ENCODE peak calls at places on chromosomes 16 and 17, in six cellular contexts. V, G, N, F, R and I are unnamed samples.

GRCh38 chr17:19736071-19736470 is 12.0 kb downstream of the ALDH3A1 start:
- DNase-seq in V (no peak), G (no peak), N (no peak), F (no peak), R (no peak), I (no peak)

GRCh38 chr17:57420674-57421392 is 164.5 kb downstream of the MSI2 start:
- DNase-seq in V (no peak), G (no peak), N (peak), F (no peak), R (no peak), I (no peak)

GRCh38 chr17:65548570-65548969 is 12.9 kb downstream of the AXIN2 start:
- DNase-seq in V (no peak), G (no peak), N (no peak), F (no peak), R (no peak), I (no peak)

GRCh38 chr16:2854700-2855309 is 3.2 kb downstream of the PRSS22 start:
- DNase-seq in V (no peak), G (no peak), N (peak), F (no peak), R (no peak), I (no peak)

GRCh38 chr17:59859444-59860025 is 33.2 kb downstream of the TUBD1 start:
- DNase-seq in V (no peak), G (no peak), N (no peak), F (peak), R (no peak), I (no peak)

GRCh38 chr17:78970834-78971763 is 8.6 kb downstream of the LGALS3BP start:
- DNase-seq in V (peak), G (peak), N (peak), F (peak), R (no peak), I (peak)

GRCh38 chr16:21989141-21989540 is 11.8 kb downstream of the PDZD9 start:
- DNase-seq in V (no peak), G (no peak), N (no peak), F (no peak), R (no peak), I (no peak)

GRCh38 chr17:73489991-73490390 is 154.3 kb downstream of the SDK2 start:
- DNase-seq in V (no peak), G (no peak), N (no peak), F (no peak), R (no peak), I (no peak)

GRCh38 chr17:66523378-66524174 is 221.2 kb downstream of the PRKCA start:
- DNase-seq in V (no peak), G (no peak), N (no peak), F (no peak), R (no peak), I (no peak)

GRCh38 chr16:87391324-87391949 is 699 bp upstream of the MAP1LC3B start:
- DNase-seq in V (no peak), G (no peak), N (peak), F (peak), R (no peak), I (no peak)

GRCh38 chr16:5905935-5906334 is 808.3 kb upstream of the EEF2KMT start:
- DNase-seq in V (no peak), G (no peak), N (no peak), F (no peak), R (no peak), I (no peak)

GRCh38 chr16:49952386-49952785 is 72.6 kb upstream of the CNEP1R1 start:
- DNase-seq in V (peak), G (no peak), N (no peak), F (no peak), R (no peak), I (no peak)

GRCh38 chr16:943971-944370 is 26.8 kb downstream of the LMF1 start:
- DNase-seq in V (no peak), G (no peak), N (no peak), F (no peak), R (no peak), I (no peak)

GRCh38 chr17:59572301-59572924 is 7.0 kb downstream of the DHX40 start:
- DNase-seq in V (no peak), G (no peak), N (no peak), F (no peak), R (no peak), I (no peak)

DNA sequence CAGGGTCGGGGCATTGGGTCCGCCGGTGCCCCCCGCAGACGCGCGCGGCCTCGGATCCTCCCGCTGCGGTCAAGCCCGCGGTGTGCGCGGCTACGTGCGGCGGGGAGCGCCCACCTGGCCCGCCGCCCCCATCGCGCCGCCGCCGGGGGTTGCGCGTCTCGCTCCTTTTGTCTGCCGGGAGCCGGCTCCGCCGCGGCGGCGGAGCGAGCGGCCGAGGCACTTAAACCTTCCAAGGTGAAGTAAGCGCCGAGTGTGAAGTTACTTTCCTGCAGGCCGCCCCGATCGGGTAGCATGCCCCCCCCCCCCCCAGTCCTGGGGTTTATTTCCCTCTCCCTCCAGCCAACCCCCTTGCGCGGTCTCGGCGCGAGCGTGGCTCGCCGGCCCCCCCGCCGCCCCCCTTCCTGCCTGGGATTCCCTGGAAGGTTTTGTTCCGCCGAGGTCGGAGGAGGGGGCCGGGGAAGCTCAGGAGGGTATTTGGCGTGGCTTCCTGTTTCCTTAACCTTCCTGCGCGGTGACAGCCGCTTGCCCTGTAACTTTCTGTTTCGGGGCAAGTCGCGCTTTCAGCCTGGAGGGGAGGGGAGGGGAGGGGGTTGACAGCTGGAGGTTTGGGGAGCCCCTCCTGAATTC is 56.6 kb upstream of the GSE1 start:
- DNase-seq in V (no peak), G (no peak), N (peak), F (no peak), R (no peak), I (no peak)
- TF ChIP-seq ZNF274 in V (no peak), G (no peak), N (no peak), F (no peak), R (no peak), I (no peak)

DNA sequence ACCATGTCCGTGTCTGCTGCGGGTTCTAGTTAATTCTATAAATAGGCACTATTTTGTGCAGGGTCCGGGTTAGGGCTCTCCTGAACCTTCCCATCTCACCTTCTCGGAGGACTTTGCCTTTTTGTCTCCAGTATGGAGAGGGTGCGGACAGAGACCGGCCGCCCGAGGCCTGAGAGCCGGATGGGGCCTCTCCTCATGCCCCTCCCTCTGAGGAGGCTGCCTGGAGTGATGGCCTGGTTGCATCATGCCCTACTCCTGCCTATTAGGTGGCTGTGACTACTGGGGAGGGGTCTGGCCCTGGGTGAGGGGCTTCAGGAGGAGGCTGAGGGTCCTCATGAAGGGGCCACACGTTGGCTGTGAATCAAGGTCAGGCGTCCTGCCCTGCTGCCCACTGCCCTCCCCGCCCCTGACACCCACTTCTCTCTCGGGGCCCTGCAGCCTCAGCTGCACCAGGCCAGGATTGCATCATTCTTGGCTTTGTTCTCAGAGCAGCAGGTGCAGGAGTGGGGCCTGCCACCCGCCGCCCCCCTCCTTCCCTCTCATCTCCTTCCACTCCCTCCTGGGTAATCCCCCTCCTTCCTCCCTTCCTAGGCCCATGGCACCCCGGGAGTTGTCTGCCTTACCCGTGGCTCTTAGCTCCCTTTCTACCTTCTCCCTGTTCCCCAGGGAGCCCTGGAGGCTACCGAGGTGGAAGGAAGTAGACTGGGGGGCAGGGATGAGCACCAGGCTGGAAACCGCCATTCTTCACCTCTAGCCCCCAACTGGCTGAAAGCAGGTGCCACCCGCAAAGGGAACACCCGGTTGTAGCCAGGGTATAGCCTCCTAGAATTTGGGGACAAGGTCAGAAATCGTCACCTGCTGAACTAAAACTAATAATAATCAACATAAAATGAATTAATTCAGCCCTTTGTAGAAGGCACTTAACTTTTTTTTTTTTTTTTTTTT is 12.7 kb upstream of the ARHGAP23 start:
- DNase-seq in V (peak), G (no peak), N (no peak), F (peak), R (peak), I (no peak)
- TF ChIP-seq ZNF274 in V (no peak), G (no peak), N (no peak), F (no peak), R (no peak), I (no peak)

GRCh38 chr17:32319548-32319905 is 22.4 kb downstream of the C17orf75 start:
- DNase-seq in V (peak), G (peak), N (peak), F (peak), R (peak), I (no peak)
- TF ChIP-seq ZNF274 in V (no peak), G (no peak), N (no peak), F (no peak), R (no peak), I (no peak)

GRCh38 chr17:41909088-41909487 is 9.7 kb downstream of the ACLY start:
- DNase-seq in V (no peak), G (no peak), N (no peak), F (no peak), R (no peak), I (no peak)
- TF ChIP-seq ZNF274 in V (no peak), G (no peak), N (no peak), F (no peak), R (no peak), I (no peak)

GRCh38 chr16:24539850-24540484 is 601 bp downstream of the RBBP6 start:
- DNase-seq in V (no peak), G (no peak), N (peak), F (no peak), R (no peak), I (no peak)

GRCh38 chr16:24540575-24541240 is 1.3 kb downstream of the RBBP6 start:
- DNase-seq in V (no peak), G (no peak), N (peak), F (no peak), R (no peak), I (no peak)

GRCh38 chr16:24538756-24539294 is 541 bp upstream of the RBBP6 start:
- DNase-seq in V (no peak), G (no peak), N (peak), F (peak), R (no peak), I (no peak)

GRCh38 chr16:24537474-24538337 is 1.7 kb upstream of the RBBP6 start:
- DNase-seq in V (peak), G (no peak), N (peak), F (peak), R (no peak), I (no peak)

GRCh38 chr16:24539295-24539849 is at the start of gene RBBP6:
- DNase-seq in V (peak), G (peak), N (peak), F (peak), R (peak), I (peak)
- TF ChIP-seq ZNF274 in V (no peak), G (no peak), N (no peak), F (peak), R (no peak), I (no peak)